ENCODE peak calls at places on chromosomes 12 and 14, in five cellular contexts. E is activated CD8-positive, alpha-beta memory T cell treated with anti-CD3 and anti-CD28 coated beads for 4 hours; B is A549; I is A172; R is EH. L is an unnamed sample.

GRCh38 chr14:67722293-67722692 is 20.6 kb downstream of the RDH12 start:
- DNase-seq in E (no peak), B (no peak), I (no peak), R (peak; percentile 43), L (peak; percentile 75)

GRCh38 chr14:74618078-74618952 is 6.3 kb upstream of the LTBP2 start:
- DNase-seq in E (peak; percentile 59), B (peak; percentile 80), I (peak; percentile 80), R (peak; percentile 77), L (no peak)

GRCh38 chr12:47822863-47823262 is 3.2 kb upstream of the HDAC7 start:
- DNase-seq in E (no peak), B (no peak), I (no peak), R (no peak), L (no peak)

GRCh38 chr12:77236066-77236465 is 170.7 kb upstream of the E2F7 start:
- DNase-seq in E (no peak), B (no peak), I (no peak), R (no peak), L (no peak)

GRCh38 chr12:123058471-123058870 is 78.0 kb downstream of the ARL6IP4 start:
- DNase-seq in E (no peak), B (no peak), I (no peak), R (no peak), L (no peak)

GRCh38 chr12:1488908-1489381 is 105.4 kb downstream of the FBXL14 start:
- DNase-seq in E (no peak), B (no peak), I (no peak), R (peak; percentile 82), L (no peak)

GRCh38 chr14:69475194-69475818 is 9.2 kb upstream of the PLEKHD1 start:
- DNase-seq in E (no peak), B (peak; percentile 56), I (no peak), R (peak; percentile 13), L (no peak)

GRCh38 chr12:64806593-64806992 is 17.9 kb upstream of the TBC1D30 start:
- DNase-seq in E (no peak), B (peak; percentile 33), I (peak; percentile 17), R (peak; percentile 57), L (no peak)

GRCh38 chr12:93061414-93062099 is 132.5 kb upstream of the EEA1 start:
- DNase-seq in E (no peak), B (no peak), I (no peak), R (no peak), L (no peak)

GRCh38 chr14:87133073-87133815 is 859.7 kb downstream of the GALC start:
- DNase-seq in E (no peak), B (no peak), I (peak; percentile 69), R (no peak), L (no peak)

GRCh38 chr14:104655128-104655848 is 34.1 kb upstream of the INF2 start:
- DNase-seq in E (no peak), B (no peak), I (no peak), R (no peak), L (no peak)

GRCh38 chr12:27960822-27961221 is 11.7 kb downstream of the PTHLH start:
- DNase-seq in E (no peak), B (no peak), I (no peak), R (no peak), L (no peak)

GRCh38 chr12:6827982-6828670 is at the start of gene P3H3:
- DNase-seq in E (no peak), B (peak; percentile 60), I (peak; percentile 30), R (peak; percentile 67), L (peak; percentile 64)

GRCh38 chr12:52566847-52567291 is 6.8 kb downstream of the KRT74 start:
- DNase-seq in E (peak; percentile 41), B (no peak), I (no peak), R (no peak), L (no peak)

L was measured in uterus.